ENCODE peak calls at places on chromosomes 3 and 15, in ten cellular contexts. One of them, this sample, is unnamed.

GRCh38 chr3:182486459-182486858 is 306.8 kb upstream of the ATP11B start:
- DNase-seq in fibroblast of lung: no peak
- DNase-seq in endothelial cell: no peak
- DNase-seq in HS-5: no peak
- DNase-seq in astrocyte of the hippocampus: no peak
- DNase-seq in non-pigmented ciliary epithelial cell: no peak
- DNase-seq in anterior cingulate cortex: no peak
- DNase-seq in central memory CD8-positive, alpha-beta T cell: no peak
- DNase-seq in suprapubic skin: no peak
- DNase-seq in sciatic nerve: no peak
- DNase-seq in this sample: no peak

GRCh38 chr3:169362872-169363271 is 300.6 kb downstream of the MECOM start:
- DNase-seq in suprapubic skin: no peak
- DNase-seq in endothelial cell: no peak
- DNase-seq in sciatic nerve: no peak
- DNase-seq in fibroblast of lung: peak
- DNase-seq in anterior cingulate cortex: no peak
- DNase-seq in central memory CD8-positive, alpha-beta T cell: no peak
- DNase-seq in non-pigmented ciliary epithelial cell: no peak
- DNase-seq in HS-5: no peak
- DNase-seq in astrocyte of the hippocampus: no peak
- DNase-seq in this sample: no peak

GRCh38 chr3:16467368-16467767 is 46.1 kb downstream of the RFTN1 start:
- DNase-seq in HS-5: no peak
- DNase-seq in astrocyte of the hippocampus: no peak
- DNase-seq in central memory CD8-positive, alpha-beta T cell: no peak
- DNase-seq in non-pigmented ciliary epithelial cell: no peak
- DNase-seq in fibroblast of lung: no peak
- DNase-seq in suprapubic skin: no peak
- DNase-seq in sciatic nerve: no peak
- DNase-seq in endothelial cell: no peak
- DNase-seq in anterior cingulate cortex: no peak
- DNase-seq in this sample: no peak

GRCh38 chr3:50567011-50567385 is 549 bp downstream of the C3orf18 start:
- DNase-seq in non-pigmented ciliary epithelial cell: no peak
- DNase-seq in endothelial cell: no peak
- DNase-seq in suprapubic skin: no peak
- DNase-seq in HS-5: no peak
- DNase-seq in astrocyte of the hippocampus: no peak
- DNase-seq in central memory CD8-positive, alpha-beta T cell: no peak
- DNase-seq in fibroblast of lung: no peak
- DNase-seq in sciatic nerve: no peak
- DNase-seq in anterior cingulate cortex: no peak
- DNase-seq in this sample: no peak

GRCh38 chr3:39718674-39719595 is 90.5 kb upstream of the MYRIP start:
- DNase-seq in central memory CD8-positive, alpha-beta T cell: no peak
- DNase-seq in endothelial cell: no peak
- DNase-seq in fibroblast of lung: no peak
- DNase-seq in HS-5: peak
- DNase-seq in non-pigmented ciliary epithelial cell: peak
- DNase-seq in sciatic nerve: no peak
- DNase-seq in anterior cingulate cortex: no peak
- DNase-seq in astrocyte of the hippocampus: peak
- DNase-seq in suprapubic skin: no peak
- DNase-seq in this sample: no peak

GRCh38 chr3:62143843-62144450 is 229.4 kb downstream of the FEZF2 start:
- DNase-seq in astrocyte of the hippocampus: no peak
- DNase-seq in HS-5: no peak
- DNase-seq in endothelial cell: no peak
- DNase-seq in suprapubic skin: no peak
- DNase-seq in fibroblast of lung: peak
- DNase-seq in central memory CD8-positive, alpha-beta T cell: no peak
- DNase-seq in non-pigmented ciliary epithelial cell: no peak
- DNase-seq in anterior cingulate cortex: no peak
- DNase-seq in sciatic nerve: no peak
- DNase-seq in this sample: no peak

GRCh38 chr3:150142936-150143335 is 172.2 kb upstream of the PFN2 start:
- DNase-seq in anterior cingulate cortex: no peak
- DNase-seq in fibroblast of lung: no peak
- DNase-seq in central memory CD8-positive, alpha-beta T cell: no peak
- DNase-seq in sciatic nerve: no peak
- DNase-seq in suprapubic skin: no peak
- DNase-seq in non-pigmented ciliary epithelial cell: no peak
- DNase-seq in astrocyte of the hippocampus: peak
- DNase-seq in endothelial cell: no peak
- DNase-seq in HS-5: no peak
- DNase-seq in this sample: no peak

GRCh38 chr15:80660114-80660513 is 35.0 kb upstream of the ABHD17C start:
- DNase-seq in non-pigmented ciliary epithelial cell: peak
- DNase-seq in sciatic nerve: no peak
- DNase-seq in astrocyte of the hippocampus: no peak
- DNase-seq in suprapubic skin: no peak
- DNase-seq in central memory CD8-positive, alpha-beta T cell: no peak
- DNase-seq in anterior cingulate cortex: no peak
- DNase-seq in endothelial cell: peak
- DNase-seq in fibroblast of lung: peak
- DNase-seq in HS-5: no peak
- DNase-seq in this sample: no peak

GRCh38 chr3:195895078-195895899 is 13.1 kb downstream of the TNK2 start:
- DNase-seq in HS-5: peak
- DNase-seq in sciatic nerve: no peak
- DNase-seq in non-pigmented ciliary epithelial cell: no peak
- DNase-seq in endothelial cell: peak
- DNase-seq in astrocyte of the hippocampus: peak
- DNase-seq in central memory CD8-positive, alpha-beta T cell: peak
- DNase-seq in suprapubic skin: no peak
- DNase-seq in fibroblast of lung: peak
- DNase-seq in anterior cingulate cortex: peak
- DNase-seq in this sample: peak

GRCh38 chr3:134594236-134594825 is 56.5 kb downstream of the KY start:
- DNase-seq in non-pigmented ciliary epithelial cell: no peak
- DNase-seq in anterior cingulate cortex: no peak
- DNase-seq in sciatic nerve: no peak
- DNase-seq in HS-5: no peak
- DNase-seq in fibroblast of lung: peak
- DNase-seq in endothelial cell: no peak
- DNase-seq in astrocyte of the hippocampus: no peak
- DNase-seq in central memory CD8-positive, alpha-beta T cell: no peak
- DNase-seq in suprapubic skin: no peak
- DNase-seq in this sample: no peak

GRCh38 chr3:4224331-4224730 is 78.8 kb upstream of the SETMAR start:
- DNase-seq in non-pigmented ciliary epithelial cell: no peak
- DNase-seq in central memory CD8-positive, alpha-beta T cell: no peak
- DNase-seq in suprapubic skin: no peak
- DNase-seq in sciatic nerve: no peak
- DNase-seq in astrocyte of the hippocampus: no peak
- DNase-seq in HS-5: no peak
- DNase-seq in anterior cingulate cortex: no peak
- DNase-seq in fibroblast of lung: no peak
- DNase-seq in endothelial cell: no peak
- DNase-seq in this sample: no peak

GRCh38 chr15:66704019-66704782 is 2.2 kb downstream of the SMAD6 start:
- DNase-seq in fibroblast of lung: no peak
- DNase-seq in suprapubic skin: no peak
- DNase-seq in astrocyte of the hippocampus: no peak
- DNase-seq in endothelial cell: no peak
- DNase-seq in central memory CD8-positive, alpha-beta T cell: no peak
- DNase-seq in anterior cingulate cortex: no peak
- DNase-seq in HS-5: no peak
- DNase-seq in non-pigmented ciliary epithelial cell: no peak
- DNase-seq in sciatic nerve: peak
- DNase-seq in this sample: peak

GRCh38 chr15:38618242-38618925 is 53.8 kb upstream of the RASGRP1 start:
- DNase-seq in anterior cingulate cortex: no peak
- DNase-seq in fibroblast of lung: no peak
- DNase-seq in astrocyte of the hippocampus: no peak
- DNase-seq in HS-5: no peak
- DNase-seq in endothelial cell: no peak
- DNase-seq in central memory CD8-positive, alpha-beta T cell: no peak
- DNase-seq in suprapubic skin: no peak
- DNase-seq in non-pigmented ciliary epithelial cell: no peak
- DNase-seq in sciatic nerve: no peak
- DNase-seq in this sample: no peak

GRCh38 chr15:58558777-58559176 is 127.0 kb downstream of the LIPC start:
- DNase-seq in anterior cingulate cortex: no peak
- DNase-seq in endothelial cell: no peak
- DNase-seq in HS-5: no peak
- DNase-seq in sciatic nerve: no peak
- DNase-seq in non-pigmented ciliary epithelial cell: no peak
- DNase-seq in astrocyte of the hippocampus: no peak
- DNase-seq in central memory CD8-positive, alpha-beta T cell: no peak
- DNase-seq in suprapubic skin: no peak
- DNase-seq in fibroblast of lung: peak
- DNase-seq in this sample: no peak

GRCh38 chr3:86774082-86774691 is 216.8 kb downstream of the VGLL3 start:
- DNase-seq in suprapubic skin: no peak
- DNase-seq in astrocyte of the hippocampus: peak
- DNase-seq in non-pigmented ciliary epithelial cell: no peak
- DNase-seq in central memory CD8-positive, alpha-beta T cell: no peak
- DNase-seq in sciatic nerve: no peak
- DNase-seq in fibroblast of lung: peak
- DNase-seq in anterior cingulate cortex: no peak
- DNase-seq in HS-5: no peak
- DNase-seq in endothelial cell: no peak
- DNase-seq in this sample: no peak

GRCh38 chr15:32838820-32839219 is 121.0 kb downstream of the GREM1 start:
- DNase-seq in non-pigmented ciliary epithelial cell: no peak
- DNase-seq in sciatic nerve: no peak
- DNase-seq in astrocyte of the hippocampus: peak
- DNase-seq in anterior cingulate cortex: peak
- DNase-seq in suprapubic skin: no peak
- DNase-seq in endothelial cell: no peak
- DNase-seq in HS-5: peak
- DNase-seq in central memory CD8-positive, alpha-beta T cell: no peak
- DNase-seq in fibroblast of lung: peak
- DNase-seq in this sample: no peak

This sample was measured in pancreas.